ENCODE peak calls at places on chromosome 16, in seven cellular contexts. R, H, W, Q, F, B and M are unnamed samples. For H3K27me3, the result is how much of the 10 kb centered on the place peaks cover.

GRCh38 chr16:50470687-50471086 is 77.5 kb upstream of the NKD1 start:
- DNase-seq in Q (no peak), B (no peak), R (no peak), F (no peak), H (no peak), W (no peak), M (no peak)

GRCh38 chr16:58339452-58339938 is 44.7 kb upstream of the PRSS54 start:
- DNase-seq in R (no peak), H (peak), Q (no peak), B (no peak), F (no peak), W (no peak), M (peak)

GRCh38 chr16:57775661-57776469 is 26.4 kb downstream of the KIFC3 start:
- DNase-seq in R (no peak), H (no peak), Q (no peak), B (no peak), F (no peak), W (no peak), M (peak)

GRCh38 chr16:2039286-2040030 is 8.2 kb downstream of the NTHL1 start:
- DNase-seq in Q (peak), F (no peak), W (no peak), R (peak), B (no peak), H (peak), M (peak)

GRCh38 chr16:55480228-55480655 is 1.2 kb downstream of the MMP2 start:
- DNase-seq in R (peak), B (no peak), W (no peak), F (no peak), H (peak), Q (peak), M (no peak)

GRCh38 chr16:78579020-78579419 is 479.6 kb downstream of the WWOX start:
- DNase-seq in F (no peak), Q (no peak), H (no peak), R (no peak), B (no peak), W (no peak), M (no peak)

GRCh38 chr16:67481561-67482259 is 753 bp upstream of the ATP6V0D1 start:
- DNase-seq in R (peak), Q (peak), B (peak), F (peak), W (peak), H (peak), M (peak)

GRCh38 chr16:84950906-84951305 is 60.4 kb downstream of the ZDHHC7 start:
- DNase-seq in B (no peak), Q (no peak), H (no peak), R (no peak), W (peak), F (no peak), M (peak)

GRCh38 chr16:30977502-30977901 is 7.5 kb upstream of the HSD3B7 start:
- DNase-seq in B (no peak), F (no peak), R (no peak), Q (no peak), H (no peak), W (no peak), M (peak)

GRCh38 chr16:24988593-24989338 is 26.4 kb downstream of the ARHGAP17 start:
- DNase-seq in B (no peak), H (peak), R (no peak), W (no peak), F (no peak), Q (peak), M (peak)

GRCh38 chr16:53991181-53992056 is 287.5 kb downstream of the FTO start:
- DNase-seq in F (no peak), B (no peak), R (no peak), Q (peak), H (no peak), W (no peak), M (no peak)

GRCh38 chr16:79328327-79329162 is 272.0 kb downstream of the MAF start:
- DNase-seq in H (peak), F (no peak), B (no peak), Q (peak), W (no peak), R (no peak), M (no peak)

GRCh38 chr16:23124315-23124714 is 24.9 kb downstream of the USP31 start:
- DNase-seq in H (peak), F (no peak), Q (no peak), R (no peak), B (no peak), W (no peak), M (no peak)

GRCh38 chr16:75244225-75244792 is 7.1 kb downstream of the BCAR1 start:
- DNase-seq in Q (peak), F (no peak), W (no peak), H (peak), R (no peak), B (no peak), M (no peak)

GRCh38 chr16:3095869-3096268 is 3.2 kb downstream of the ZSCAN10 start:
- DNase-seq in F (peak), H (no peak), Q (peak), B (peak), W (peak), R (no peak), M (no peak)

GRCh38 chr16:55499951-55500350 is 8.9 kb upstream of the LPCAT2 start:
- DNase-seq in H (no peak), W (no peak), Q (no peak), F (no peak), R (no peak), B (no peak), M (peak)

GRCh38 chr16:56869513-56870270 is 4.7 kb downstream of the SLC12A3 start:
- DNase-seq in R (no peak), Q (no peak), B (no peak), F (no peak), W (no peak), H (no peak), M (peak)

GRCh38 chr16:55403464-55403863 is 75.5 kb upstream of the MMP2 start:
- DNase-seq in F (no peak), B (no peak), W (no peak), H (no peak), R (no peak), Q (no peak), M (no peak)

GRCh38 chr16:72125635-72126428 is 32.2 kb downstream of the DHX38 start:
- DNase-seq in B (no peak), Q (no peak), W (no peak), R (no peak), F (no peak), H (no peak), M (no peak)

GRCh38 chr16:10616395-10616743 is 36.0 kb upstream of the EMP2 start:
- DNase-seq in H (no peak), Q (no peak), R (no peak), W (no peak), F (no peak), B (no peak), M (no peak)

GRCh38 chr16:61887903-61888302 is 148.3 kb downstream of the CDH8 start:
- DNase-seq in R (peak), F (no peak), B (no peak), H (no peak), Q (peak), W (no peak), M (no peak)

GRCh38 chr16:5639531-5639930 is 541.9 kb upstream of the EEF2KMT start:
- DNase-seq in H (no peak), W (no peak), R (no peak), B (no peak), F (no peak), Q (no peak), M (no peak)

GRCh38 chr16:81453091-81453728 is 8.6 kb downstream of the CMIP start:
- DNase-seq in W (no peak), F (no peak), H (no peak), Q (no peak), R (no peak), B (no peak), M (no peak)

GRCh38 chr16:68564367-68564985 is 25.4 kb downstream of the ZFP90 start:
- DNase-seq in H (no peak), R (no peak), F (no peak), B (no peak), W (no peak), Q (no peak), M (no peak)

GRCh38 chr16:14564323-14564722 is 65.7 kb downstream of the PARN start:
- DNase-seq in H (no peak), B (no peak), W (no peak), Q (peak), R (no peak), F (no peak), M (no peak)

GRCh38 chr16:15856901-15857778 is at the start of gene MYH11:
- DNase-seq in B (no peak), F (no peak), R (no peak), Q (no peak), H (no peak), W (no peak), M (no peak)

DNA sequence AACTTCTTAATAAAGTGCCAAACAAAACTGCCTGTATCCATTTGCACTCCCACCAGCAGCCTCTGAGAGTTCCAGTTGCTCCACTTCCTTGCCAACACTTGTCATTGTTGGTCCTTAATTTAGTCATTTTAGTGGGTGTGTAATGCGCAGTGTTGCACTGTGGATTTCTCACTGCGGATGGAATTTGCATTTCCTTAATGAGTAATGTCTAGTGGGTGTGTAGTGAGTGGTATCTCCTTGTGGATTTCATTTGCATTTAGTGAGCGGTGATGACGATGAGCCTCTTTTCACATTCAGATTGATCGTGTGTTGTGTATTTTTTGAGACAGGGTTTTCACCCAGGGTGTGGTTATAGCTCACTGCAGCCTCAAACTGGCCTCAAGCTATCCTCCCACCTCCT is 4.1 kb upstream of the MSLN start:
- DNase-seq in F (no peak), Q (no peak), R (no peak), W (no peak), H (no peak), B (no peak), M (no peak)
- H3K27me3 ChIP-seq in F (under half), Q (under half), R (under half), W (under half), H (under half), B (under half), M (under half)

GRCh38 chr16:89193576-89194293 is 6.6 kb downstream of the SLC22A31 start:
- DNase-seq in F (no peak), B (no peak), R (no peak), H (no peak), W (no peak), Q (no peak), M (no peak)
- H3K27me3 ChIP-seq in F (under half), B (under half), R (under half), H (under half), W (under half), Q (under half), M (under half)

GRCh38 chr16:29147710-29148425 is 163.0 kb downstream of the LAT start:
- DNase-seq in Q (no peak), B (no peak), W (no peak), H (peak), F (no peak), R (no peak), M (no peak)

GRCh38 chr16:29154100-29154499 is 169.2 kb downstream of the LAT start:
- DNase-seq in H (no peak), W (no peak), R (no peak), B (no peak), Q (no peak), F (no peak), M (no peak)

GRCh38 chr16:29151317-29151716 is 166.5 kb downstream of the LAT start:
- DNase-seq in Q (no peak), F (no peak), H (no peak), W (no peak), R (no peak), B (no peak), M (no peak)

GRCh38 chr16:29146266-29146665 is 161.4 kb downstream of the LAT start:
- DNase-seq in R (no peak), F (no peak), Q (no peak), W (no peak), B (no peak), H (peak), M (no peak)

GRCh38 chr16:29148867-29149272 is 164.0 kb downstream of the LAT start:
- DNase-seq in Q (peak), B (peak), F (peak), W (peak), H (no peak), R (peak), M (no peak)
- H3K27me3 ChIP-seq in Q (under half), B (under half), F (under half), W (under half), H (under half), R (under half), M (under half)

GRCh38 chr16:86569843-86570447 is 3.3 kb downstream of the FOXC2 start:
- DNase-seq in Q (no peak), W (no peak), H (no peak), B (no peak), F (no peak), R (no peak), M (no peak)

GRCh38 chr16:86572041-86572521 is 5.5 kb downstream of the FOXC2 start:
- DNase-seq in Q (no peak), W (no peak), F (no peak), R (no peak), B (no peak), H (no peak), M (no peak)

GRCh38 chr16:86571197-86571915 is 4.7 kb downstream of the FOXC2 start:
- DNase-seq in H (no peak), R (no peak), B (no peak), Q (no peak), W (no peak), F (no peak), M (no peak)

GRCh38 chr16:86568677-86569623 is 2.3 kb downstream of the FOXC2 start:
- DNase-seq in Q (no peak), F (no peak), W (no peak), H (no peak), R (no peak), B (no peak), M (no peak)

GRCh38 chr16:86570542-86571196 is 4.0 kb downstream of the FOXC2 start:
- DNase-seq in W (no peak), H (no peak), Q (no peak), F (no peak), R (no peak), B (no peak), M (no peak)
- H3K27me3 ChIP-seq in W (half or more), H (half or more), Q (under half), F (under half), R (half or more), B (under half), M (under half)

DNA sequence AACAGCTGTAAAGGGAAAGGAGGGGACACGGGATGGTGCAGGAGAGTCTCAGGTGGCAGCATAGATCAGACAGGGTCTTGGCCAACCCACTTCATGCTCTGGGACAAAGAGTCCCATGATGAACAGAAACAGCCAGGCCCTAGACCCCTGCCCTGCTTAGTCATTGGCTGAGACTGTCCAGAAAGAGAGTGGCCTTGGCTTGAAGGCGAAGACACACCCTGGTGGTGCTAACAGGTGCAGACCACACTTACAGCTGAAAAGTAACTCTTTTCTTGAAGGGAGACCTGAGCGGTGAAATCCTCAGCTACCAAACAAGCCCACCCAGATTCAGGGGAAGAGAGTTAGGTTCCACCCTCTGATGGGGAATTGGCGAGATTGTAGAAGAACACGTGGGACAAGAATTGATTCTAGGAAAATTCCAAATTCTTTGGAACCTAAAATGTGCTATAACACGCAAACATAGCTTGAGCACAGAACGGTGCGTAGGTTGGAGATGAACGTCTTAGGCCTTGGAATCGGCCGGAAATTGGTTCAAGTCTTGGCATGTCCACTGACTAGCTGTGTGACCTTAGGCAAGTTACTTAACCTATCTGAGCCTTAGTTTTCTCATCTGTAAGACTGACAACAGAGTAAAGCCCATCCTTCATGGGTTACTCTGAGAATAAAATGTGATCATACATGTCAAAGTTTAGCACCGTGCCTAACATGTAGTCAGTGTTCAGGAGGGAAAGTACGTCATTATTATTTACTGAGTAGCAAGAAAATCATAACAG is 12.5 kb upstream of the MLYCD start:
- DNase-seq in W (no peak), B (no peak), Q (no peak), H (no peak), R (no peak), F (no peak), M (no peak)
- H3K27me3 ChIP-seq in W (under half), B (under half), Q (under half), H (under half), R (under half), F (under half), M (under half)

GRCh38 chr16:85984211-85984880 is 85.4 kb downstream of the IRF8 start:
- DNase-seq in H (no peak), F (no peak), R (no peak), W (no peak), Q (no peak), B (no peak), M (no peak)
- H3K27me3 ChIP-seq in H (under half), F (under half), R (half or more), W (under half), Q (under half), B (under half), M (under half)

GRCh38 chr16:168424-168823 is 2.6 kb downstream of the HBM start:
- DNase-seq in Q (no peak), R (no peak), F (no peak), W (no peak), H (no peak), B (no peak), M (peak)
- H3K27me3 ChIP-seq in Q (under half), R (half or more), F (under half), W (half or more), H (half or more), B (under half), M (under half)

DNA sequence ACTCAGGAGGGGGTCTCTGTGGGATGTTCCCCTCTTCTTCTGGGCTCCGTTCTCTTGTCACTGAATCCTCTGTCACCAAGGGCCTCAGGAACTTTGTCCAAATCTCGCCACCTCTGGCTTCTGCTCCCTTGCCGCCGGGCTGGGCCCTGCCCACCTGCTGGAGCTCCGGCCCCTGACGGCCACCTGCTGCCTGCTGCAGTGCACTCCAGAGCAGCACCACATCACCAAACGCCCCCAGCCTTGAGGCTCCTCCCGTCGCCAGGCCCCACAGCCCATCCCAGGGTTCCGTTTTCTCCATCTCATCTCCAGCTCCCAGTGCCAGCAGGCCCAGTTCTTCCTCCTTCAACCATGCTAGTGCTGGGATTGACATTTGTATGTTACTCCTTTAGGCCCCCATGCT is 43.6 kb downstream of the FOXL1 start:
- DNase-seq in Q (no peak), B (no peak), H (no peak), W (no peak), R (no peak), F (no peak), M (no peak)
- H3K27me3 ChIP-seq in Q (under half), B (under half), H (under half), W (under half), R (under half), F (under half), M (under half)

GRCh38 chr16:28052274-28053128 is 11.0 kb downstream of the GSG1L start:
- DNase-seq in Q (no peak), W (no peak), B (no peak), H (no peak), R (no peak), F (no peak), M (no peak)
- H3K27me3 ChIP-seq in Q (under half), W (under half), B (under half), H (under half), R (half or more), F (under half), M (under half)